ENCODE peak calls at places on chromosomes 11 and 22, in four cellular contexts. O, Z, H and R are unnamed samples.

GRCh38 chr11:64754919-64755662 is 4.7 kb downstream of the PYGM start:
- DNase-seq in O (peak; percentile 49), Z (no peak), H (no peak), R (no peak)

GRCh38 chr11:128492461-128492860 is 94.9 kb downstream of the ETS1 start:
- DNase-seq in O (no peak), Z (no peak), H (peak; percentile 73), R (no peak)

GRCh38 chr11:33742249-33742851 is 6.1 kb upstream of the CD59 start:
- DNase-seq in O (no peak), Z (no peak), H (peak; percentile 65), R (no peak)

GRCh38 chr22:50587407-50587806 is 4.8 kb upstream of the CHKB start:
- DNase-seq in O (no peak), Z (no peak), H (no peak), R (no peak)

GRCh38 chr11:121389651-121390050 is 62.5 kb upstream of the SORL1 start:
- DNase-seq in O (no peak), Z (no peak), H (no peak), R (peak; percentile 50)

GRCh38 chr11:693887-694562 is 997 bp downstream of the DEAF1 start:
- DNase-seq in O (no peak), Z (no peak), H (no peak), R (no peak)

GRCh38 chr11:12165237-12165875 is 55.0 kb downstream of the MICAL2 start:
- DNase-seq in O (no peak), Z (no peak), H (no peak), R (no peak)

GRCh38 chr11:92436026-92436425 is 211.4 kb downstream of the FAT3 start:
- DNase-seq in O (no peak), Z (no peak), H (no peak), R (no peak)

GRCh38 chr11:2379471-2380174 is 2.5 kb downstream of the CD81 start:
- DNase-seq in O (no peak), Z (no peak), H (no peak), R (no peak)

GRCh38 chr22:40215266-40215665 is 37.5 kb downstream of the TNRC6B start:
- DNase-seq in O (no peak), Z (no peak), H (peak; percentile 4), R (no peak)

GRCh38 chr22:17742528-17742902 is 31.8 kb downstream of the BID start:
- DNase-seq in O (no peak), Z (peak; percentile 62), H (peak; percentile 75), R (peak; percentile 93)

GRCh38 chr11:11931461-11932055 is 76.9 kb downstream of the DKK3 start:
- DNase-seq in O (no peak), Z (no peak), H (peak; percentile 87), R (peak; percentile 49)

GRCh38 chr11:64340671-64341335 is 799 bp downstream of the CCDC88B start:
- DNase-seq in O (no peak), Z (peak; percentile 66), H (no peak), R (peak; percentile 88)

GRCh38 chr11:113255096-113255495 is 59.3 kb upstream of the TTC12 start:
- DNase-seq in O (no peak), Z (no peak), H (peak; percentile 30), R (no peak)

GRCh38 chr22:22030493-22031182 is 48.1 kb upstream of the TOP3B start:
- DNase-seq in O (no peak), Z (no peak), H (peak; percentile 32), R (peak; percentile 49)

GRCh38 chr11:128204898-128205297 is 382.5 kb downstream of the ETS1 start:
- DNase-seq in O (no peak), Z (no peak), H (no peak), R (no peak)

GRCh38 chr22:26615830-26616435 is 1.9 kb downstream of the CRYBB1 start:
- DNase-seq in O (no peak), Z (no peak), H (no peak), R (no peak)

GRCh38 chr11:117642396-117642795 is 154.6 kb downstream of the DSCAML1 start:
- DNase-seq in O (no peak), Z (no peak), H (no peak), R (no peak)

GRCh38 chr22:39149915-39150847 is 2.3 kb downstream of the CBX7 start:
- DNase-seq in O (no peak), Z (no peak), H (no peak), R (no peak)

GRCh38 chr11:43546561-43547410 is 133.8 kb upstream of the HSD17B12 start:
- DNase-seq in O (no peak), Z (no peak), H (no peak), R (no peak)